ENCODE peak calls at places on chromosome 1, in five cellular contexts. One of them, this sample, is unnamed. For H3K27me3, the result is how much of the 10 kb centered on the place peaks cover.

GRCh38 chr1:154730251-154730650 is 122.3 kb upstream of the ADAR start:
- DNase-seq in spleen: no peak
- DNase-seq in left lung: no peak
- DNase-seq in suprapubic skin: no peak
- DNase-seq in tibial artery: no peak
- DNase-seq in this sample: no peak

GRCh38 chr1:211382182-211382713 is 55.6 kb downstream of the TRAF5 start:
- DNase-seq in spleen: no peak
- DNase-seq in left lung: no peak
- DNase-seq in suprapubic skin: no peak
- DNase-seq in tibial artery: no peak
- DNase-seq in this sample: no peak

GRCh38 chr1:158002022-158002629 is 8.7 kb downstream of the KIRREL1 start:
- DNase-seq in spleen: no peak
- DNase-seq in left lung: no peak
- DNase-seq in suprapubic skin: no peak
- DNase-seq in tibial artery: no peak
- DNase-seq in this sample: no peak

GRCh38 chr1:43803105-43803504 is 95.8 kb downstream of the ST3GAL3 start:
- DNase-seq in spleen: no peak
- DNase-seq in left lung: no peak
- DNase-seq in suprapubic skin: no peak
- DNase-seq in tibial artery: no peak
- DNase-seq in this sample: no peak

GRCh38 chr1:201074018-201074417 is 38.2 kb downstream of the CACNA1S start:
- DNase-seq in spleen: no peak
- DNase-seq in left lung: no peak
- DNase-seq in suprapubic skin: no peak
- DNase-seq in tibial artery: no peak
- DNase-seq in this sample: no peak

GRCh38 chr1:221715321-221716169 is 26.3 kb downstream of the DUSP10 start:
- DNase-seq in spleen: no peak
- DNase-seq in left lung: no peak
- DNase-seq in suprapubic skin: no peak
- DNase-seq in tibial artery: no peak
- DNase-seq in this sample: no peak

GRCh38 chr1:32327204-32327603 is 8.8 kb downstream of the MARCKSL1 start:
- DNase-seq in spleen: no peak
- DNase-seq in left lung: no peak
- DNase-seq in suprapubic skin: no peak
- DNase-seq in tibial artery: no peak
- DNase-seq in this sample: no peak

GRCh38 chr1:167650266-167651160 is 20.5 kb downstream of the RCSD1 start:
- DNase-seq in spleen: peak
- DNase-seq in left lung: no peak
- DNase-seq in suprapubic skin: no peak
- DNase-seq in tibial artery: no peak
- DNase-seq in this sample: no peak

GRCh38 chr1:8211251-8211619 is 106.7 kb upstream of the SLC45A1 start:
- DNase-seq in spleen: no peak
- DNase-seq in left lung: no peak
- DNase-seq in suprapubic skin: no peak
- DNase-seq in tibial artery: no peak
- DNase-seq in this sample: no peak

GRCh38 chr1:178055779-178056471 is 38.0 kb upstream of the RASAL2 start:
- DNase-seq in spleen: no peak
- DNase-seq in left lung: peak
- DNase-seq in suprapubic skin: no peak
- DNase-seq in tibial artery: no peak
- DNase-seq in this sample: no peak

GRCh38 chr1:16163882-16164820 is 8.3 kb upstream of the EPHA2 start:
- DNase-seq in spleen: no peak
- DNase-seq in left lung: no peak
- DNase-seq in suprapubic skin: no peak
- DNase-seq in tibial artery: no peak
- DNase-seq in this sample: no peak

GRCh38 chr1:18351735-18352134 is 129.0 kb upstream of the KLHDC7A start:
- DNase-seq in spleen: no peak
- DNase-seq in left lung: no peak
- DNase-seq in suprapubic skin: no peak
- DNase-seq in tibial artery: no peak
- DNase-seq in this sample: no peak

GRCh38 chr1:87524021-87524754 is 195.5 kb downstream of the LMO4 start:
- DNase-seq in spleen: no peak
- DNase-seq in left lung: no peak
- DNase-seq in suprapubic skin: no peak
- DNase-seq in tibial artery: no peak
- DNase-seq in this sample: no peak

GRCh38 chr1:15799928-15800835 is 7.3 kb downstream of the UQCRHL start:
- DNase-seq in spleen: no peak
- DNase-seq in left lung: peak
- DNase-seq in suprapubic skin: no peak
- DNase-seq in tibial artery: peak
- DNase-seq in this sample: no peak

GRCh38 chr1:219347843-219348475 is 174.3 kb downstream of the LYPLAL1 start:
- DNase-seq in spleen: peak
- DNase-seq in left lung: peak
- DNase-seq in suprapubic skin: peak
- DNase-seq in tibial artery: peak
- DNase-seq in this sample: no peak

GRCh38 chr1:43207229-43207853 is 35.2 kb downstream of the CFAP57 start:
- DNase-seq in spleen: no peak
- DNase-seq in left lung: no peak
- DNase-seq in suprapubic skin: no peak
- DNase-seq in tibial artery: no peak
- DNase-seq in this sample: no peak

GRCh38 chr1:21289127-21289526 is 1.1 kb downstream of the ECE1 start:
- DNase-seq in spleen: no peak
- DNase-seq in left lung: no peak
- DNase-seq in suprapubic skin: no peak
- DNase-seq in tibial artery: no peak
- DNase-seq in this sample: no peak

GRCh38 chr1:240555524-240555923 is 56.4 kb downstream of the GREM2 start:
- DNase-seq in spleen: no peak
- DNase-seq in left lung: no peak
- DNase-seq in suprapubic skin: no peak
- DNase-seq in tibial artery: no peak
- DNase-seq in this sample: no peak

GRCh38 chr1:24957016-24957807 is 27.1 kb upstream of the RUNX3 start:
- DNase-seq in spleen: peak
- DNase-seq in left lung: no peak
- DNase-seq in suprapubic skin: no peak
- DNase-seq in tibial artery: no peak
- DNase-seq in this sample: no peak

GRCh38 chr1:78536427-78536826 is 45.7 kb downstream of the PTGFR start:
- DNase-seq in spleen: no peak
- DNase-seq in left lung: no peak
- DNase-seq in suprapubic skin: no peak
- DNase-seq in tibial artery: no peak
- DNase-seq in this sample: no peak

GRCh38 chr1:40476924-40477679 is at the start of gene ZFP69:
- DNase-seq in spleen: peak
- DNase-seq in left lung: peak
- DNase-seq in suprapubic skin: peak
- DNase-seq in tibial artery: peak
- DNase-seq in this sample: peak

GRCh38 chr1:10173582-10173981 is 36.8 kb upstream of the KIF1B start:
- DNase-seq in spleen: no peak
- DNase-seq in left lung: no peak
- DNase-seq in suprapubic skin: peak
- DNase-seq in tibial artery: no peak
- DNase-seq in this sample: no peak

GRCh38 chr1:167427843-167428242 is 90.5 kb downstream of the CD247 start:
- DNase-seq in spleen: no peak
- DNase-seq in left lung: no peak
- DNase-seq in suprapubic skin: no peak
- DNase-seq in tibial artery: no peak
- DNase-seq in this sample: no peak

GRCh38 chr1:176338897-176339296 is 124.1 kb upstream of the PAPPA2 start:
- DNase-seq in spleen: no peak
- DNase-seq in left lung: no peak
- DNase-seq in suprapubic skin: no peak
- DNase-seq in tibial artery: no peak
- DNase-seq in this sample: no peak

GRCh38 chr1:200090252-200091159 is 63.0 kb downstream of the NR5A2 start:
- DNase-seq in spleen: no peak
- DNase-seq in left lung: no peak
- DNase-seq in suprapubic skin: no peak
- DNase-seq in tibial artery: no peak
- DNase-seq in this sample: no peak

GRCh38 chr1:196607940-196608339 is 300 bp downstream of the KCNT2 start:
- DNase-seq in spleen: no peak
- DNase-seq in left lung: no peak
- DNase-seq in suprapubic skin: no peak
- DNase-seq in tibial artery: no peak
- DNase-seq in this sample: no peak

GRCh38 chr1:14855278-14855677 is 256.8 kb downstream of the KAZN start:
- DNase-seq in spleen: no peak
- DNase-seq in left lung: no peak
- DNase-seq in suprapubic skin: no peak
- DNase-seq in tibial artery: no peak
- DNase-seq in this sample: no peak

GRCh38 chr1:159088566-159089183 is 12.1 kb upstream of the AIM2 start:
- DNase-seq in spleen: no peak
- DNase-seq in left lung: no peak
- DNase-seq in suprapubic skin: no peak
- DNase-seq in tibial artery: no peak
- DNase-seq in this sample: no peak

GRCh38 chr1:228397966-228398365 is 8.7 kb downstream of the TRIM11 start:
- DNase-seq in spleen: peak
- DNase-seq in left lung: peak
- DNase-seq in suprapubic skin: peak
- DNase-seq in tibial artery: no peak
- DNase-seq in this sample: no peak

GRCh38 chr1:221766210-221766609 is 24.3 kb upstream of the DUSP10 start:
- DNase-seq in spleen: no peak
- DNase-seq in left lung: no peak
- DNase-seq in suprapubic skin: no peak
- DNase-seq in tibial artery: no peak
- DNase-seq in this sample: no peak

DNA sequence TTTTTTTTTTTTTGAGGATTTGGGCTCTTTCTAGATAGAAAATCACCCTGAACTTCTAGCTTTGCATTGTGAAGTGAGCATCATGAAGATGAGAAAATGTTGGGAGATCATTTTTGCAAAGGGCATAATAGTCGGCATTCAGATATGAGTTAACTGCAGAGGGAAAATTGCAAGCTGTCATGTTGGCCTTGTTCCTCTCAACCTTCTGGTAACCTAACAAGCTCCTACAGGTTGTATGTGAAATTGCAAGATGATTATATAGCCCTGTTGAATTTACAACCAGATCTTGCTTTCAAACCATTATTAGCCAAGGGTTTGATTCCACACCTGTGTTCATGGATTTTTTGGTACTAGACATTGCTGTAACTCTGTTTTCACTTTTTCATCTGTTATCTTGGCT is 2.2 kb downstream of the ELOA start:
- DNase-seq in spleen: no peak
- DNase-seq in left lung: no peak
- DNase-seq in suprapubic skin: no peak
- DNase-seq in tibial artery: no peak
- DNase-seq in this sample: no peak
- TF ChIP-seq CTCF in spleen: peak
- TF ChIP-seq CTCF in left lung: no peak
- TF ChIP-seq CTCF in suprapubic skin: peak
- TF ChIP-seq CTCF in tibial artery: no peak
- TF ChIP-seq CTCF in this sample: no peak

GRCh38 chr1:179745131-179745611 is 2.1 kb downstream of the FAM163A start:
- DNase-seq in spleen: no peak
- DNase-seq in left lung: no peak
- DNase-seq in suprapubic skin: no peak
- DNase-seq in tibial artery: no peak
- DNase-seq in this sample: no peak

GRCh38 chr1:179745743-179746142 is 2.7 kb downstream of the FAM163A start:
- DNase-seq in spleen: no peak
- DNase-seq in left lung: no peak
- DNase-seq in suprapubic skin: no peak
- DNase-seq in tibial artery: no peak
- DNase-seq in this sample: no peak

GRCh38 chr1:179743679-179744400 is 749 bp downstream of the FAM163A start:
- DNase-seq in spleen: no peak
- DNase-seq in left lung: no peak
- DNase-seq in suprapubic skin: no peak
- DNase-seq in tibial artery: no peak
- DNase-seq in this sample: no peak

GRCh38 chr1:179742717-179743678 is at the start of gene FAM163A:
- DNase-seq in spleen: no peak
- DNase-seq in left lung: no peak
- DNase-seq in suprapubic skin: no peak
- DNase-seq in tibial artery: no peak
- DNase-seq in this sample: no peak

GRCh38 chr1:179744401-179745130 is 1.5 kb downstream of the FAM163A start:
- DNase-seq in spleen: no peak
- DNase-seq in left lung: no peak
- DNase-seq in suprapubic skin: no peak
- DNase-seq in tibial artery: no peak
- DNase-seq in this sample: no peak
- H3K27me3 ChIP-seq in spleen: half or more
- H3K27me3 ChIP-seq in left lung: half or more
- H3K27me3 ChIP-seq in suprapubic skin: half or more
- H3K27me3 ChIP-seq in tibial artery: under half
- H3K27me3 ChIP-seq in this sample: half or more

DNA sequence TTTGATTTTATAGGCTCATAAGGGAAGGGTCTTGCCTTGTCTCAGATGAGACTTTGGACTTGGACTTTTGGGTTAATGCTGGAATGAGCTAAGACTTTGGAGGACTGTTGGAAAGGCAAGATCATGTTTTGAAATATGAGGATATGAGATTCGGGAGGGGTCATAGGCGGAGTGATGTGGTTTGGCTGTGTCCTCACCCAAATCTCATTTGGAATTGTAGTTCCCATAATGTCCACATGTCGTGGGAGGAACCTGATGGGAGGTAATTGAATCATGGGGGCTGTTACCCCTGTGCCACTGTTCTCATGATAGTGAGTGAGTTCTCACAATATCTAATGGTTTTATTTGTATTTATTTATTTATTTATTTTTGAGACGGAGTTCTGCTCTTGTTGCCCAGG is 6.9 kb upstream of the CSDE1 start:
- DNase-seq in spleen: no peak
- DNase-seq in left lung: no peak
- DNase-seq in suprapubic skin: no peak
- DNase-seq in tibial artery: no peak
- DNase-seq in this sample: no peak
- TF ChIP-seq CTCF in spleen: no peak
- TF ChIP-seq CTCF in left lung: no peak
- TF ChIP-seq CTCF in suprapubic skin: no peak
- TF ChIP-seq CTCF in tibial artery: no peak
- TF ChIP-seq CTCF in this sample: no peak

DNA sequence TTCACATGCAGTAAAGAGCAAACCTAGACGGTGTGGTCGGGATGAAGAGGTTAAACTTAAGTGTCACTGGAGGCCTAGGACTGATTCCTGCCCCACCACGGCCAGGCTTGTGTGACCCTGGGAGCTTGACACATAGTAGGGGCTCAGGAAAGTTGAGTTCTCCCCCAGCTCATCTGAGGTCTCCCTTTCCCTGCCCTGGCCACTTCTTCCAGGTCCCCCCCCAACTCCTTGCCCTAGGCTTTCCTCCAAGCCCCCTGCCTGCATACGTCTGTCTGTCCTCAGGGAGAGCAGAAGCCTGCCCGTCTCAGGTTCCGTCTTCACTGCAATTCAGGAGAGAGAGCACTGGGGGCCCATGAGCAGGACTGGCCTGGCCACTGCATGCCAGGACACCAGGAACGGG is 225.8 kb downstream of the PTPRU start:
- DNase-seq in spleen: peak
- DNase-seq in left lung: no peak
- DNase-seq in suprapubic skin: peak
- DNase-seq in tibial artery: no peak
- DNase-seq in this sample: no peak
- H3K27me3 ChIP-seq in spleen: under half
- H3K27me3 ChIP-seq in left lung: under half
- H3K27me3 ChIP-seq in suprapubic skin: under half
- H3K27me3 ChIP-seq in tibial artery: under half
- H3K27me3 ChIP-seq in this sample: under half